ENCODE peak calls at places on chromosomes 13 and 19, in five cellular contexts. One of them, this sample, is unnamed.

GRCh38 chr13:48125794-48126228 is 30.9 kb upstream of the MED4 start:
- DNase-seq in HFF-Myc: no peak
- DNase-seq in fibroblast of lung: peak
- DNase-seq in GM23338: no peak
- DNase-seq in Peyer's patch: no peak
- DNase-seq in this sample: no peak

GRCh38 chr19:27858981-27859581 is 1353.9 kb downstream of the UQCRFS1 start:
- DNase-seq in HFF-Myc: no peak
- DNase-seq in fibroblast of lung: no peak
- DNase-seq in GM23338: no peak
- DNase-seq in Peyer's patch: no peak
- DNase-seq in this sample: no peak

GRCh38 chr13:36819064-36819810 is at the start of gene RFXAP:
- DNase-seq in HFF-Myc: peak
- DNase-seq in fibroblast of lung: peak
- DNase-seq in GM23338: peak
- DNase-seq in Peyer's patch: peak
- DNase-seq in this sample: peak

GRCh38 chr13:36059366-36059765 is 71.8 kb downstream of the DCLK1 start:
- DNase-seq in HFF-Myc: no peak
- DNase-seq in fibroblast of lung: no peak
- DNase-seq in GM23338: no peak
- DNase-seq in Peyer's patch: no peak
- DNase-seq in this sample: no peak

GRCh38 chr19:15432018-15432494 is 13.3 kb upstream of the AKAP8L start:
- DNase-seq in HFF-Myc: no peak
- DNase-seq in fibroblast of lung: no peak
- DNase-seq in GM23338: peak
- DNase-seq in Peyer's patch: no peak
- DNase-seq in this sample: no peak

GRCh38 chr13:51557875-51558604 is 26.2 kb upstream of the WDFY2 start:
- DNase-seq in HFF-Myc: no peak
- DNase-seq in fibroblast of lung: peak
- DNase-seq in GM23338: no peak
- DNase-seq in Peyer's patch: no peak
- DNase-seq in this sample: no peak

GRCh38 chr19:49092686-49093085 is 7.4 kb downstream of the SNRNP70 start:
- DNase-seq in HFF-Myc: no peak
- DNase-seq in fibroblast of lung: no peak
- DNase-seq in GM23338: no peak
- DNase-seq in Peyer's patch: no peak
- DNase-seq in this sample: no peak

GRCh38 chr13:40125336-40125735 is 469.9 kb downstream of the COG6 start:
- DNase-seq in HFF-Myc: no peak
- DNase-seq in fibroblast of lung: no peak
- DNase-seq in GM23338: no peak
- DNase-seq in Peyer's patch: no peak
- DNase-seq in this sample: no peak

GRCh38 chr13:35485451-35485850 is 9.0 kb upstream of the MAB21L1 start:
- DNase-seq in HFF-Myc: no peak
- DNase-seq in fibroblast of lung: no peak
- DNase-seq in GM23338: no peak
- DNase-seq in Peyer's patch: no peak
- DNase-seq in this sample: no peak

GRCh38 chr13:45705936-45706335 is 3.8 kb downstream of the CBY2 start:
- DNase-seq in HFF-Myc: no peak
- DNase-seq in fibroblast of lung: no peak
- DNase-seq in GM23338: no peak
- DNase-seq in Peyer's patch: no peak
- DNase-seq in this sample: no peak

GRCh38 chr19:42653841-42654240 is 59.1 kb upstream of the CEACAM8 start:
- DNase-seq in HFF-Myc: no peak
- DNase-seq in fibroblast of lung: no peak
- DNase-seq in GM23338: peak
- DNase-seq in Peyer's patch: no peak
- DNase-seq in this sample: no peak

GRCh38 chr19:30146346-30146745 is 204.3 kb downstream of the URI1 start:
- DNase-seq in HFF-Myc: no peak
- DNase-seq in fibroblast of lung: no peak
- DNase-seq in GM23338: no peak
- DNase-seq in Peyer's patch: no peak
- DNase-seq in this sample: no peak

GRCh38 chr19:18611327-18612050 is 1.2 kb upstream of the TMEM59L start:
- DNase-seq in HFF-Myc: no peak
- DNase-seq in fibroblast of lung: no peak
- DNase-seq in GM23338: peak
- DNase-seq in Peyer's patch: no peak
- DNase-seq in this sample: no peak

GRCh38 chr19:16325161-16325527 is 518 bp downstream of the KLF2 start:
- DNase-seq in HFF-Myc: no peak
- DNase-seq in fibroblast of lung: no peak
- DNase-seq in GM23338: peak
- DNase-seq in Peyer's patch: peak
- DNase-seq in this sample: no peak

GRCh38 chr19:37226248-37226647 is 8.2 kb downstream of the ZNF383 start:
- DNase-seq in HFF-Myc: no peak
- DNase-seq in fibroblast of lung: no peak
- DNase-seq in GM23338: no peak
- DNase-seq in Peyer's patch: no peak
- DNase-seq in this sample: no peak

GRCh38 chr19:37227996-37228395 is 10.0 kb downstream of the ZNF383 start:
- DNase-seq in HFF-Myc: no peak
- DNase-seq in fibroblast of lung: no peak
- DNase-seq in GM23338: peak
- DNase-seq in Peyer's patch: no peak
- DNase-seq in this sample: peak
- H3K4me3 ChIP-seq in HFF-Myc: no peak
- H3K4me3 ChIP-seq in fibroblast of lung: no peak
- H3K4me3 ChIP-seq in GM23338: no peak
- H3K4me3 ChIP-seq in Peyer's patch: no peak
- H3K4me3 ChIP-seq in this sample: no peak

DNA sequence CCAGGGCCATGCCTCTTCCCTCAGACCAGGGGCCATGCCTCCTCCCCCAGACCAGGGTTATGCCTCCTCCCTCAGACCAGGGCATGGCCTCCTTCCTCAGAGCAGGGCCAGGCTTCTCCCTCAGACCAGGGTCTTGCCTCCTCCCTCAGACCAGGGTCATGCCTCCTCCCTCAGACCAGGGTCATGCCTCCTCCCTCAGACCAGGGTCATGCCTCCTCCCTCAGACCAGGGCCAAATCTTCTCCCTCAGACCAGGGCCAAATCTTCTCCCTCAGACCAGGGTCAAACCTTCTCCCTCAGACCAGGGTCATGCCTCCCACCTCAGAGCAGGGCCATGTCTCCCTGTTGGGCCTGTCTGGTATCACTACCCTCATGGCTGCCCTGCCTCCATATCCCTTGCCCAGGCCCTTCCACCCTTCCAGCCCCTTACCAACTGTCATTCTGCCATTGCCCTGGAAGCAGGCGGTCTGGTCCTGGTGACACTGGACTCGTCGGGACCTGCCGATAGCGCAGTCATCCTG is 4.2 kb downstream of the LYPD5 start:
- DNase-seq in HFF-Myc: no peak
- DNase-seq in fibroblast of lung: no peak
- DNase-seq in GM23338: no peak
- DNase-seq in Peyer's patch: no peak
- DNase-seq in this sample: no peak
- H3K4me3 ChIP-seq in HFF-Myc: peak
- H3K4me3 ChIP-seq in fibroblast of lung: no peak
- H3K4me3 ChIP-seq in GM23338: peak
- H3K4me3 ChIP-seq in Peyer's patch: peak
- H3K4me3 ChIP-seq in this sample: no peak

GRCh38 chr13:26562538-26562890 is 5.0 kb downstream of the WASF3 start:
- DNase-seq in HFF-Myc: no peak
- DNase-seq in fibroblast of lung: peak
- DNase-seq in GM23338: no peak
- DNase-seq in Peyer's patch: no peak
- DNase-seq in this sample: no peak
- H3K4me3 ChIP-seq in HFF-Myc: no peak
- H3K4me3 ChIP-seq in fibroblast of lung: no peak
- H3K4me3 ChIP-seq in GM23338: no peak
- H3K4me3 ChIP-seq in Peyer's patch: no peak
- H3K4me3 ChIP-seq in this sample: no peak

GRCh38 chr19:7393459-7393858 is 44.7 kb downstream of the ARHGEF18 start:
- DNase-seq in HFF-Myc: no peak
- DNase-seq in fibroblast of lung: no peak
- DNase-seq in GM23338: no peak
- DNase-seq in Peyer's patch: no peak
- DNase-seq in this sample: no peak

GRCh38 chr19:7395360-7395781 is 46.6 kb downstream of the ARHGEF18 start:
- DNase-seq in HFF-Myc: no peak
- DNase-seq in fibroblast of lung: no peak
- DNase-seq in GM23338: no peak
- DNase-seq in Peyer's patch: no peak
- DNase-seq in this sample: no peak

GRCh38 chr19:7393934-7394508 is 45.3 kb downstream of the ARHGEF18 start:
- DNase-seq in HFF-Myc: no peak
- DNase-seq in fibroblast of lung: no peak
- DNase-seq in GM23338: no peak
- DNase-seq in Peyer's patch: no peak
- DNase-seq in this sample: no peak

GRCh38 chr19:7394728-7395359 is 46.1 kb downstream of the ARHGEF18 start:
- DNase-seq in HFF-Myc: peak
- DNase-seq in fibroblast of lung: peak
- DNase-seq in GM23338: peak
- DNase-seq in Peyer's patch: peak
- DNase-seq in this sample: peak

DNA sequence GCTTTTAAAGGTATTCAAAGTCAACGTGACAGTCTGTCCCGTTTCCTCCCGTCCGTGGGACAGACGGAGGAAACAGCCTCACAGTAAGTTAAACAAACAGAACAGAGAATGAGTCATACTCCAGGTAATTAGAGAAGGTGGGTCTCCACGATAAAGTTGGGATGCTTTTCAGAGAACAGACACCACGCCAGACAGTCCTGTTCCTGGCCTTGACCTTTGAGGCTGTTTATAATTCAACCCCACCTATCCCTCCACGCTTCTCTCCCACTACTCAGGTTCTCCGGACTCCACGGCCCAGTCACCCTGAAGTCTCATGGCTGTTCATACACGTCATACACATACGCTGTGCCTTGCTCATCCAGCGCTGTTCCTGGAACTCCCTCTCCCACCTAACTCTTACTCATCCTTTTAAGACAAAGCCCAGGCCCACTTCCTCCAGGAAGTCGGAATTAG is 42.5 kb downstream of the ARHGEF18 start:
- DNase-seq in HFF-Myc: no peak
- DNase-seq in fibroblast of lung: peak
- DNase-seq in GM23338: no peak
- DNase-seq in Peyer's patch: no peak
- DNase-seq in this sample: no peak
- H3K4me3 ChIP-seq in HFF-Myc: no peak
- H3K4me3 ChIP-seq in fibroblast of lung: no peak
- H3K4me3 ChIP-seq in GM23338: no peak
- H3K4me3 ChIP-seq in Peyer's patch: peak
- H3K4me3 ChIP-seq in this sample: no peak

GRCh38 chr19:47106819-47107200 is 6.8 kb downstream of the ZC3H4 start:
- DNase-seq in HFF-Myc: no peak
- DNase-seq in fibroblast of lung: peak
- DNase-seq in GM23338: no peak
- DNase-seq in Peyer's patch: no peak
- DNase-seq in this sample: no peak
- H3K4me3 ChIP-seq in HFF-Myc: no peak
- H3K4me3 ChIP-seq in fibroblast of lung: no peak
- H3K4me3 ChIP-seq in GM23338: no peak
- H3K4me3 ChIP-seq in Peyer's patch: no peak
- H3K4me3 ChIP-seq in this sample: no peak

GRCh38 chr13:47100214-47100853 is 203.5 kb upstream of the HTR2A start:
- DNase-seq in HFF-Myc: no peak
- DNase-seq in fibroblast of lung: no peak
- DNase-seq in GM23338: no peak
- DNase-seq in Peyer's patch: no peak
- DNase-seq in this sample: no peak
- H3K4me3 ChIP-seq in HFF-Myc: no peak
- H3K4me3 ChIP-seq in fibroblast of lung: no peak
- H3K4me3 ChIP-seq in GM23338: no peak
- H3K4me3 ChIP-seq in Peyer's patch: no peak
- H3K4me3 ChIP-seq in this sample: no peak

GRCh38 chr13:50220938-50221337 is 205.7 kb downstream of the KCNRG start:
- DNase-seq in HFF-Myc: no peak
- DNase-seq in fibroblast of lung: no peak
- DNase-seq in GM23338: no peak
- DNase-seq in Peyer's patch: no peak
- DNase-seq in this sample: no peak

GRCh38 chr13:50219743-50220142 is 204.5 kb downstream of the KCNRG start:
- DNase-seq in HFF-Myc: no peak
- DNase-seq in fibroblast of lung: no peak
- DNase-seq in GM23338: no peak
- DNase-seq in Peyer's patch: no peak
- DNase-seq in this sample: no peak

GRCh38 chr13:50224534-50224933 is 209.3 kb downstream of the KCNRG start:
- DNase-seq in HFF-Myc: no peak
- DNase-seq in fibroblast of lung: peak
- DNase-seq in GM23338: no peak
- DNase-seq in Peyer's patch: no peak
- DNase-seq in this sample: no peak

GRCh38 chr13:50225188-50226155 is 210.2 kb downstream of the KCNRG start:
- DNase-seq in HFF-Myc: no peak
- DNase-seq in fibroblast of lung: no peak
- DNase-seq in GM23338: no peak
- DNase-seq in Peyer's patch: no peak
- DNase-seq in this sample: no peak

GRCh38 chr13:50222569-50223332 is 207.5 kb downstream of the KCNRG start:
- DNase-seq in HFF-Myc: peak
- DNase-seq in fibroblast of lung: peak
- DNase-seq in GM23338: no peak
- DNase-seq in Peyer's patch: peak
- DNase-seq in this sample: no peak
- H3K4me3 ChIP-seq in HFF-Myc: peak
- H3K4me3 ChIP-seq in fibroblast of lung: no peak
- H3K4me3 ChIP-seq in GM23338: no peak
- H3K4me3 ChIP-seq in Peyer's patch: no peak
- H3K4me3 ChIP-seq in this sample: no peak

GRCh38 chr19:58555369-58555885 is 522 bp upstream of the CHMP2A start:
- DNase-seq in HFF-Myc: no peak
- DNase-seq in fibroblast of lung: no peak
- DNase-seq in GM23338: no peak
- DNase-seq in Peyer's patch: no peak
- DNase-seq in this sample: no peak
- H3K4me3 ChIP-seq in HFF-Myc: peak
- H3K4me3 ChIP-seq in fibroblast of lung: no peak
- H3K4me3 ChIP-seq in GM23338: peak
- H3K4me3 ChIP-seq in Peyer's patch: peak
- H3K4me3 ChIP-seq in this sample: peak